ENCODE peak calls at places on chromosomes 6 and 20, in five cellular contexts. W is H9, C is H1, I is IMR-90, X is mesenchymal stem cell. R is an unnamed sample.

GRCh38 chr6:131976545-131977061 is 25.4 kb upstream of the CCN2 start:
- DNase-seq in C (no peak), I (peak; percentile 38), W (no peak), X (no peak), R (no peak)

GRCh38 chr6:162728706-162729105 is 932 bp downstream of the PACRG start:
- DNase-seq in X (no peak), W (no peak), C (no peak), I (no peak), R (no peak)

GRCh38 chr6:137297887-137298286 is 78.7 kb upstream of the IFNGR1 start:
- DNase-seq in I (peak; percentile 80), C (peak; percentile 82), X (no peak), W (peak; percentile 91), R (peak; percentile 95)

GRCh38 chr6:170301184-170301583 is 5.4 kb upstream of the FAM120B start:
- DNase-seq in X (no peak), I (no peak), W (no peak), C (no peak), R (no peak)

GRCh38 chr6:3209114-3210023 is 18.1 kb downstream of the TUBB2B start:
- DNase-seq in X (peak; percentile 96), W (peak; percentile 95), C (peak; percentile 87), I (peak; percentile 98), R (peak; percentile 99)

GRCh38 chr6:117592983-117593759 is 9.1 kb downstream of the GOPC start:
- DNase-seq in C (no peak), X (no peak), W (no peak), I (no peak), R (no peak)

GRCh38 chr20:46150982-46151381 is 32.9 kb downstream of the CD40 start:
- DNase-seq in C (no peak), X (no peak), I (no peak), W (no peak), R (no peak)

GRCh38 chr20:46552460-46553420 is 2.3 kb upstream of the OCSTAMP start:
- DNase-seq in X (no peak), I (no peak), C (no peak), W (no peak), R (peak; percentile 20)

GRCh38 chr6:72250664-72251063 is 364.3 kb downstream of the RIMS1 start:
- DNase-seq in I (peak; percentile 31), W (no peak), C (no peak), X (no peak), R (no peak)

GRCh38 chr20:25551413-25552210 is 33.7 kb downstream of the NINL start:
- DNase-seq in W (no peak), I (no peak), X (peak; percentile 66), C (no peak), R (no peak)
- H2BK5ac ChIP-seq in W (no peak overlapping the region), I (no peak overlapping the region), X (peak overlapping the region; percentile 26), C (no peak overlapping the region), R (peak overlapping the region; percentile 21)

DNA sequence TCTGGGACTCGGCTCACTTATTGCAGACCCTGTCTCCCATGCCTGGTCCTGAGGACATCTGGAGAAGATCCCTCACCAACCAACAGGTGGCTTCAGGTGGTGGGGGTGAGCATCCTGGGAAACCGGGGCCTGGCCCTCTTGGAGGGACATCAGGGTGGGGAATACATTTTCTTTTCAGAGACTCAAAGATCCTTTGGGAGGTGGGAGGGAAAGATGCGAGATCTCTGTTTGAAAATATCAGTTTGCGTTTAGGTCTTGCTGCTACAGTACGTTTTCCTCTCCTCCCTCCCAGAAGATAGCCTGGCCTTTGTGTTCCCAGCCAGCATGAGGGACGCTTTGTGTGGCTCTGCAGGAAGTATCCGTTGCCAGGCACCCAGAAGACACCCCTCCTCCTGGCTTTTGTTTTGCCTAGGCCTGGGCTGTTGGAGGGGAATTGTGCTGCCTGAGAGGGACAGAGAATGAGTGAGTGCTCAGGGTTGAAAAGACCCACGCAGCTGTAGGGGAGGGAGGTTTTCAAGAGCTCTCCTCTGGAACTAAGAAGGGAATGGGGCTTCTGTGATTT is 21.8 kb upstream of the SLC2A12 start:
- DNase-seq in W (peak; percentile 92), C (peak; percentile 72), I (no peak), X (no peak), R (peak; percentile 94)
- H2BK5ac ChIP-seq in W (peak overlapping the region; percentile 86), C (peak overlapping the region; percentile 37), I (no peak overlapping the region), X (no peak overlapping the region), R (no peak overlapping the region)

GRCh38 chr6:26538936-26539615 is 910 bp downstream of the HMGN4 start:
- DNase-seq in C (no peak), X (peak; percentile 33), W (no peak), I (no peak), R (no peak)

GRCh38 chr6:26537846-26538571 is at the start of gene HMGN4:
- DNase-seq in I (peak; percentile 90), C (no peak), W (peak; percentile 88), X (peak; percentile 95), R (peak; percentile 97)

GRCh38 chr6:26536571-26537159 is 1.5 kb upstream of the HMGN4 start:
- DNase-seq in X (peak; percentile 82), I (peak; percentile 77), C (no peak), W (peak; percentile 43), R (peak; percentile 77)

GRCh38 chr6:26537160-26537845 is 863 bp upstream of the HMGN4 start:
- DNase-seq in W (peak; percentile 92), X (peak; percentile 91), C (no peak), I (peak; percentile 96), R (peak; percentile 99)

DNA sequence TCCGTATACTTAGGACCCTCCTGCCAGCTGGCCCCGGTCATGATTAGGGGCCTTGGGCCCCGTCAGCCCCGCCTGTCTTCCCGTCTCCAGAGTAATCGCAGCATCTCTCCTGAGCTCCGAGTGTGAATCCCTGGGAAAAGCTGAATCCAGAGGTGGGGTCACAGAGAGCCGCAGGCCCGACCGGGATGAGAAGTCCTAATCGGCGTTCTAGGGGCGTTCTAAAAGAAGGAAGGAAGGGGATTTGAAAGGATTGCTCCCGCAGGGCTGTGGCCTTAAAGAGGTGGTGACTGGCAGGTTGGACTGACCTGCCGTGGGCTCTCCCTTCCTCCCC is 371 bp downstream of the HMGN4 start:
- DNase-seq in I (peak; percentile 12), X (no peak), C (no peak), W (no peak), R (peak; percentile 85)
- H2BK5ac ChIP-seq in I (peak overlapping the region; percentile 92), X (peak overlapping the region; percentile 86), C (peak overlapping the region; percentile 92), W (no peak overlapping the region), R (no peak overlapping the region)

GRCh38 chr20:62779417-62779685 is 16.9 kb upstream of the MRGBP start:
- DNase-seq in C (no peak), I (no peak), W (no peak), X (no peak), R (no peak)
- H2BK5ac ChIP-seq in C (no peak overlapping the region), I (no peak overlapping the region), W (no peak overlapping the region), X (no peak overlapping the region), R (no peak overlapping the region)

GRCh38 chr20:36015806-36016401 is 47.5 kb downstream of the CNBD2 start:
- DNase-seq in X (no peak), W (no peak), I (no peak), C (no peak), R (no peak)

GRCh38 chr20:36018208-36018988 is 50.0 kb downstream of the CNBD2 start:
- DNase-seq in W (no peak), I (no peak), C (no peak), X (no peak), R (no peak)

GRCh38 chr20:36017034-36017951 is 48.9 kb downstream of the CNBD2 start:
- DNase-seq in I (peak; percentile 56), W (no peak), C (no peak), X (no peak), R (no peak)
- H2BK5ac ChIP-seq in I (peak overlapping the region; percentile 50), W (no peak overlapping the region), C (peak overlapping the region; percentile 52), X (peak overlapping the region; percentile 11), R (no peak overlapping the region)

GRCh38 chr6:169225131-169225576 is 28.5 kb downstream of the THBS2 start:
- DNase-seq in X (no peak), W (no peak), I (no peak), C (no peak), R (no peak)
- H2BK5ac ChIP-seq in X (no peak overlapping the region), W (no peak overlapping the region), I (peak overlapping the region; percentile 70), C (no peak overlapping the region), R (no peak overlapping the region)

GRCh38 chr20:2840967-2841531 is 504 bp downstream of the VPS16 start:
- DNase-seq in I (peak; percentile 72), W (peak; percentile 61), X (peak; percentile 91), C (no peak), R (peak; percentile 46)
- H2BK5ac ChIP-seq in I (peak overlapping the region; percentile 63), W (no peak overlapping the region), X (peak overlapping the region; percentile 68), C (no peak overlapping the region), R (no peak overlapping the region)

GRCh38 chr20:48945840-48946514 is 24.5 kb downstream of the ARFGEF2 start:
- DNase-seq in X (peak; percentile 84), W (no peak), C (no peak), I (peak; percentile 45), R (peak; percentile 58)
- H2BK5ac ChIP-seq in X (no peak overlapping the region), W (no peak overlapping the region), C (no peak overlapping the region), I (no peak overlapping the region), R (no peak overlapping the region)

DNA sequence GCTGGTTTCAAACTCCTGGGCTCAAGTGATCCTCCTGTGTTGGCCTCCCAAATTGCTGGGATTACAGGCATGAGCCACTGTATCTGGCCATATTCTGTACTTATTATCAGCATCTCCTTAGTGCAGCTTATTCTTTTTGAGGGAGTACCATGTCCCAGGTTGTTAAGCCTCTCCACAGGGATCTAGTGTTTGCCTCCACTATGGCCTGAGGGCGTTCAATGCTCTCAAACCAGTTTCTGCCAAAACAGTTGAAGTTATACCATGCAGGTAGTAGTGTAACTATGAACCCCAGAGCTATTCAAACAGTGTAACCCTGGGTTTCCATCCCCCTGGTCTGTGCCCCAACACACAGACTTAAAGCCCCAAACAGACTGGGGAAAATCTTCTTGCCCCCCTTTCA is 81.7 kb downstream of the BACH2 start:
- DNase-seq in X (no peak), I (no peak), C (no peak), W (no peak), R (peak; percentile 24)
- H2BK5ac ChIP-seq in X (no peak overlapping the region), I (no peak overlapping the region), C (no peak overlapping the region), W (no peak overlapping the region), R (no peak overlapping the region)

R was measured in mesendoderm.